ENCODE peak calls at places on chromosomes 3 and 15, in five cellular contexts. B is GM12891, C is GM12878, Z is spleen, K is upper lobe of left lung. M is an unnamed sample.

GRCh38 chr3:178181784-178182183 is 354.5 kb upstream of the KCNMB2 start:
- DNase-seq in K (no peak), B (no peak), C (no peak), Z (no peak), M (no peak)

GRCh38 chr3:27285668-27286067 is 83.5 kb downstream of the NEK10 start:
- DNase-seq in B (no peak), K (no peak), Z (no peak), C (no peak), M (no peak)

GRCh38 chr3:195451373-195452000 is 8.7 kb upstream of the ACAP2 start:
- DNase-seq in K (no peak), Z (no peak), C (no peak), B (no peak), M (no peak)

GRCh38 chr3:123028233-123028828 is 768 bp upstream of the SEMA5B start:
- DNase-seq in Z (no peak), K (peak; percentile 43), C (no peak), B (peak; percentile 48), M (peak; percentile 31)

GRCh38 chr15:67831363-67831762 is 6.1 kb downstream of the SKOR1 start:
- DNase-seq in Z (no peak), B (no peak), C (no peak), K (no peak), M (no peak)

GRCh38 chr3:185823280-185824044 is 1.4 kb downstream of the IGF2BP2 start:
- DNase-seq in C (no peak), K (peak; percentile 59), Z (peak; percentile 82), B (peak; percentile 26), M (peak; percentile 53)

GRCh38 chr3:188299068-188299467 is 145.1 kb downstream of the LPP start:
- DNase-seq in B (no peak), Z (no peak), C (no peak), K (no peak), M (no peak)

GRCh38 chr3:128242818-128243601 is 89.7 kb downstream of the EEFSEC start:
- DNase-seq in B (no peak), C (no peak), Z (no peak), K (no peak), M (no peak)

GRCh38 chr3:138944842-138945645 is 1.9 kb downstream of the FOXL2 start:
- DNase-seq in B (no peak), C (no peak), Z (peak; percentile 76), K (no peak), M (peak; percentile 18)

GRCh38 chr3:179806177-179806576 is 153.3 kb downstream of the USP13 start:
- DNase-seq in Z (no peak), C (no peak), B (no peak), K (no peak), M (no peak)

GRCh38 chr3:44555753-44556152 is 760 bp downstream of the ZKSCAN7 start:
- DNase-seq in K (no peak), C (no peak), B (peak; percentile 15), Z (no peak), M (no peak)

GRCh38 chr3:157290761-157291160 is 130.8 kb upstream of the CCNL1 start:
- DNase-seq in Z (no peak), C (no peak), K (no peak), B (no peak), M (no peak)

GRCh38 chr3:58518304-58518789 is 18.6 kb downstream of the ACOX2 start:
- DNase-seq in Z (no peak), C (no peak), B (no peak), K (no peak), M (no peak)

GRCh38 chr3:59575113-59576001 is 525.5 kb upstream of the CFAP20DC start:
- DNase-seq in K (peak; percentile 84), Z (peak; percentile 93), B (peak; percentile 59), C (peak; percentile 40), M (peak; percentile 88)

GRCh38 chr3:30934208-30934550 is 39.7 kb upstream of the GADL1 start:
- DNase-seq in B (no peak), Z (no peak), C (no peak), K (no peak), M (no peak)

GRCh38 chr15:25185156-25185710 is 230.4 kb downstream of the SNRPN start:
- DNase-seq in B (no peak), C (no peak), K (no peak), Z (peak; percentile 37), M (no peak)

GRCh38 chr3:124117486-124117885 is 125.6 kb upstream of the ROPN1 start:
- DNase-seq in Z (no peak), K (no peak), B (no peak), C (no peak), M (no peak)

GRCh38 chr3:37032961-37033360 is 39.6 kb downstream of the MLH1 start:
- DNase-seq in Z (no peak), K (no peak), C (no peak), B (no peak), M (no peak)

DNA sequence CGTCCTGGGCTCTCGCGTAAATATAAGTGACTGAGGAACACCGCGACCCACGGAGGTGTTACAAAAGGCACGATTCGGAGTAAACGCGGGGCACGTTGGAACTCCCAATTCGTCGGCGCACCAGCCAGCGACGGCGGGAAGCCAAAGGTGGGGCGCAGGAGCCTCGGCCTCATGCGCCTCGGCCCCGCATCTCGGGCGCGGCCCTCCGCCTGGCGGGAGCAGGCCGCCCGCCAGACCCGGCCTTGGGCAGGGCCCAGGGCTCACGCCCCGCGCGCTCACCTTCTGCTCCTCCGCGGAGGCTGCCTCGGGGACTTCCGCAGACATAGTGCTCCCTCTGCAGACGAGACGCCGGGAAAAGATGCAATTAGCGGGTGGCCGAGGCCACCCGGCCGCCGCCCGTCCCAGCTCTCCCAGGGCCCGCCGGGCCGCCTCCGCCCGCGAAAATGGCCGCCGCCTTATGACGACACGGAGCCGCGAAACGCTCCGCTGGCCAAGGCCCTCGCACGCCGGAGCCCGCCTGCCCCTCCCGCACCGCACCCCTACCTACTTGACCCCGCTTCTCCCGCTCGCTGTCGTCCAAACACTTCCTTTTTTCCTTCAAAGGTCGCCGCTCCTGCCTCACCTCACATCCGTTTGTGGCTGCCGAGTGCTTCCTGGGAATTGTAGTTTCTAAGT is at the start of gene ARPP19:
- DNase-seq in C (peak; percentile 69), B (peak; percentile 73), Z (peak; percentile 96), K (peak; percentile 94), M (peak; percentile 93)
- TF ChIP-seq POLR2A in C (peak; percentile 81), B (no peak), Z (peak; percentile 11), K (peak; percentile 89), M (peak; percentile 79)

GRCh38 chr3:149547954-149548728 is 73.6 kb downstream of the TM4SF4 start:
- DNase-seq in Z (no peak), B (no peak), K (peak; percentile 62), C (no peak), M (peak; percentile 51)
- TF ChIP-seq POLR2AphosphoS5 in Z (no peak), B (no peak), K (no peak), C (no peak), M (peak; percentile 88)

GRCh38 chr15:63044645-63045437 is 2.3 kb downstream of the TPM1 start:
- DNase-seq in B (no peak), Z (no peak), K (no peak), C (no peak), M (no peak)
- TF ChIP-seq POLR2A in B (no peak), Z (no peak), K (no peak), C (no peak), M (peak; percentile 57)

DNA sequence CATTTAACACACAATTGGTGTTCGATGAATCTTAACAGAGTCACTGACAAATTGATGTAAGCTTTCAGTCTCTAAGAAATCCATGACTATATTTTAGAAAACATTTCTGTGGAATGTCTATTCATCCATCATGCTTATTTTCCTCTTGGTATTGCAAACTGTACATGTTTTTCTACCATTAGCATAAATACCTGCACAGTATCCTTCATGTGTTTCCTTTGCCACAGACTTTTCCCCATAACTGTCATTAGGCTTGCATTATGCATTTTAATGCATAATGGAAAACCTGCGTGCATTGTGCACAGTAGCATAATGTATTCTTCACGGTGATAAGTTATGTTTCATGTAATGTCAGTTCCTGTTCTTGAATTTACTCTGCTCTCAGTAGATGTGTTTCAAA is 403.1 kb upstream of the EPHA3 start:
- DNase-seq in K (no peak), Z (no peak), B (no peak), C (no peak), M (no peak)
- TF ChIP-seq POLR2AphosphoS5 in K (no peak), Z (no peak), B (no peak), C (no peak), M (no peak)

GRCh38 chr15:101264011-101264410 is 12.2 kb upstream of the CHSY1 start:
- DNase-seq in C (peak; percentile 45), B (no peak), K (no peak), Z (no peak), M (no peak)

GRCh38 chr15:101266034-101266433 is 11.3 kb downstream of the SELENOS start:
- DNase-seq in Z (no peak), K (no peak), B (no peak), C (no peak), M (no peak)

GRCh38 chr15:101267320-101268104 is 9.8 kb downstream of the SELENOS start:
- DNase-seq in K (no peak), B (no peak), C (no peak), Z (no peak), M (no peak)

GRCh38 chr15:101266787-101267186 is 10.5 kb downstream of the SELENOS start:
- DNase-seq in K (no peak), Z (no peak), C (no peak), B (no peak), M (no peak)

GRCh38 chr15:101264911-101265641 is 12.2 kb downstream of the SELENOS start:
- DNase-seq in Z (peak; percentile 62), B (no peak), K (no peak), C (peak; percentile 88), M (peak; percentile 35)
- TF ChIP-seq POLR2A in Z (no peak), B (no peak), K (no peak), C (no peak), M (no peak)

GRCh38 chr3:48885753-48886152 is 12.9 kb downstream of the SLC25A20 start:
- DNase-seq in B (no peak), Z (no peak), K (no peak), C (no peak), M (no peak)
- TF ChIP-seq POLR2AphosphoS5 in B (no peak), Z (no peak), K (no peak), C (no peak), M (no peak)

GRCh38 chr15:60081976-60082375 is 77.9 kb downstream of the FOXB1 start:
- DNase-seq in K (no peak), Z (no peak), B (no peak), C (no peak), M (no peak)
- TF ChIP-seq POLR2A in K (no peak), Z (no peak), B (no peak), C (no peak), M (no peak)

DNA sequence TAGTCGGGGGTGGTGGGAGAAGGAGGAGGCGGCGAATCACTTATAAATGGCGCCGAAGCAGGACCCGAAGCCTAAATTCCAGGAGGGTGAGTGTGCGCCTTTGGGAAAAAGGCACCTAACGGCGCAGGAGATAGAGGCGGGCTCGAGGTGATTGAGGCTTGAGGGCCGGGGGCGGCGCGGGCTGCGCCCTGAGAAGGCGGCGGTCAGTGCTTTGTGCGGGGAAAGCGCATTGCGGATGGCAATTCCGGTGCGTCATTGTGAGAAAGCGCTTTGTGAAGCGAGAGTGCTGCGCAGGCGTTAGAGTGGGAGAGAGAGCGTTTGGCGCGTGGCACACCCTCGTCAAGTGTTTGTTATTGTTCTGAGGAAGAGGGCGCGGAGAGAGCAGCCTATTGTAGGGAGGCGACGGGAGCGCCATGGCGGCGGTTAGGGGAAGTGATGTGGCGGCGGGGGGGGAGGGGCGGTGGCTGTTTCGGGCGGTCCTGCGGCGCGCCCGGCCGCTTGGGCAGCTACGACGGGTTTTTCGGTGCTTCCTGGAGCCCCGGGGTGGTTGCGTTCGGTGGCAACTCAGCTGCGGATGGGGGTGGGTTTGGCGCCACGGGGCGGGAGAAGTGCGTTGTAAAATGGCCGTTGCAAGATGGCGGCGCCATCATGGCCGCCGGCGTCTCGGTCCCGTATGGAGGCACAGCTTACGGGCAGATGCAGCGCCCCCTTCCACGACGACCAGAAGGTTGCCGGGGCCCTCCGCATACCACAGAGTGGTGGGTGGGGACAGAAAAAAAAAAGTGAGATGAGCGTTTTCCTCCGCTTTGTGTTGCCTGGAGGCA is 494 bp downstream of the MORF4L1 start:
- DNase-seq in K (peak; percentile 82), Z (peak; percentile 96), B (peak; percentile 51), C (peak; percentile 53), M (peak; percentile 86)
- TF ChIP-seq POLR2AphosphoS5 in K (peak; percentile 76), Z (peak; percentile 90), B (peak; percentile 36), C (peak; percentile 62), M (peak; percentile 66)